ENCODE peak calls at places on chromosomes 4 and X, in seven cellular contexts. M is mesothelial cell of epicardium, Q is AG04450, V is BJ, C is colonic mucosa, E is GM13977, F is epithelial cell of esophagus. R is an unnamed sample.

GRCh38 chrX:19789782-19790181 is 97.6 kb downstream of the SH3KBP1 start:
- DNase-seq in M (no peak), Q (no peak), V (no peak), C (no peak), E (no peak), F (no peak), R (no peak)

GRCh38 chr4:104465620-104466019 is 29.1 kb downstream of the CXXC4 start:
- DNase-seq in M (no peak), Q (no peak), V (no peak), C (no peak), E (no peak), F (no peak), R (no peak)

GRCh38 chrX:130741584-130741983 is 161.4 kb downstream of the ENOX2 start:
- DNase-seq in M (no peak), Q (no peak), V (no peak), C (no peak), E (no peak), F (no peak), R (no peak)

GRCh38 chrX:23503835-23504539 is 163.3 kb upstream of the PRDX4 start:
- DNase-seq in M (no peak), Q (peak), V (peak), C (peak), E (no peak), F (peak), R (no peak)

GRCh38 chr4:37995981-37996770 is 36.0 kb downstream of the PTTG2 start:
- DNase-seq in M (no peak), Q (no peak), V (no peak), C (no peak), E (no peak), F (no peak), R (no peak)

GRCh38 chr4:83662204-83662603 is 126.3 kb downstream of the GPAT3 start:
- DNase-seq in M (no peak), Q (no peak), V (no peak), C (no peak), E (no peak), F (no peak), R (no peak)

GRCh38 chr4:35918491-35918977 is 325.8 kb downstream of the ARAP2 start:
- DNase-seq in M (no peak), Q (no peak), V (no peak), C (no peak), E (no peak), F (no peak), R (no peak)

GRCh38 chrX:15310117-15310516 is 5.3 kb downstream of the ASB11 start:
- DNase-seq in M (no peak), Q (no peak), V (no peak), C (no peak), E (no peak), F (peak), R (no peak)

GRCh38 chr4:170979736-170980135 is 833.5 kb upstream of the GALNTL6 start:
- DNase-seq in M (no peak), Q (no peak), V (no peak), C (no peak), E (no peak), F (no peak), R (no peak)

GRCh38 chr4:71240094-71240493 is 98.7 kb upstream of the SLC4A4 start:
- DNase-seq in M (no peak), Q (no peak), V (no peak), C (no peak), E (no peak), F (no peak), R (no peak)

GRCh38 chr4:2103843-2104547 is 44.9 kb downstream of the NAT8L start:
- DNase-seq in M (no peak), Q (no peak), V (no peak), C (no peak), E (no peak), F (no peak), R (no peak)

GRCh38 chr4:153931804-153932203 is 142.9 kb upstream of the SFRP2 start:
- DNase-seq in M (no peak), Q (no peak), V (peak), C (no peak), E (no peak), F (peak), R (no peak)

GRCh38 chr4:53688186-53688790 is 97.0 kb upstream of the LNX1 start:
- DNase-seq in M (no peak), Q (peak), V (peak), C (no peak), E (peak), F (peak), R (no peak)

GRCh38 chrX:153397256-153397960 is 3.7 kb downstream of the PNMA6E start:
- DNase-seq in M (no peak), Q (no peak), V (no peak), C (no peak), E (no peak), F (no peak), R (no peak)

GRCh38 chrX:84876876-84877275 is 126.8 kb upstream of the APOOL start:
- DNase-seq in M (no peak), Q (no peak), V (no peak), C (no peak), E (no peak), F (no peak), R (no peak)

GRCh38 chr4:170990989-170991589 is 822.1 kb upstream of the GALNTL6 start:
- DNase-seq in M (no peak), Q (no peak), V (no peak), C (no peak), E (peak), F (peak), R (no peak)

GRCh38 chrX:46325312-46325877 is 219.8 kb downstream of the ZNF674 start:
- DNase-seq in M (no peak), Q (peak), V (no peak), C (no peak), E (no peak), F (peak), R (no peak)

GRCh38 chr4:749771-750666 is 44.4 kb downstream of the PCGF3 start:
- DNase-seq in M (no peak), Q (no peak), V (no peak), C (no peak), E (no peak), F (no peak), R (no peak)

GRCh38 chr4:6198278-6198677 is 2.1 kb downstream of the JAKMIP1 start:
- DNase-seq in M (no peak), Q (no peak), V (no peak), C (no peak), E (no peak), F (no peak), R (no peak)

GRCh38 chr4:3317011-3317655 is 24.3 kb downstream of the RGS12 start:
- DNase-seq in M (no peak), Q (no peak), V (no peak), C (peak), E (no peak), F (no peak), R (no peak)

GRCh38 chr4:44425614-44426208 is 22.9 kb downstream of the KCTD8 start:
- DNase-seq in M (no peak), Q (no peak), V (no peak), C (no peak), E (no peak), F (peak), R (no peak)

GRCh38 chr4:119039779-119040178 is 95.9 kb upstream of the MYOZ2 start:
- DNase-seq in M (no peak), Q (no peak), V (no peak), C (no peak), E (no peak), F (peak), R (no peak)
- TF ChIP-seq CTCF in M (no peak), Q (peak), V (peak), C (no peak), E (no peak), F (peak), R (no peak)

DNA sequence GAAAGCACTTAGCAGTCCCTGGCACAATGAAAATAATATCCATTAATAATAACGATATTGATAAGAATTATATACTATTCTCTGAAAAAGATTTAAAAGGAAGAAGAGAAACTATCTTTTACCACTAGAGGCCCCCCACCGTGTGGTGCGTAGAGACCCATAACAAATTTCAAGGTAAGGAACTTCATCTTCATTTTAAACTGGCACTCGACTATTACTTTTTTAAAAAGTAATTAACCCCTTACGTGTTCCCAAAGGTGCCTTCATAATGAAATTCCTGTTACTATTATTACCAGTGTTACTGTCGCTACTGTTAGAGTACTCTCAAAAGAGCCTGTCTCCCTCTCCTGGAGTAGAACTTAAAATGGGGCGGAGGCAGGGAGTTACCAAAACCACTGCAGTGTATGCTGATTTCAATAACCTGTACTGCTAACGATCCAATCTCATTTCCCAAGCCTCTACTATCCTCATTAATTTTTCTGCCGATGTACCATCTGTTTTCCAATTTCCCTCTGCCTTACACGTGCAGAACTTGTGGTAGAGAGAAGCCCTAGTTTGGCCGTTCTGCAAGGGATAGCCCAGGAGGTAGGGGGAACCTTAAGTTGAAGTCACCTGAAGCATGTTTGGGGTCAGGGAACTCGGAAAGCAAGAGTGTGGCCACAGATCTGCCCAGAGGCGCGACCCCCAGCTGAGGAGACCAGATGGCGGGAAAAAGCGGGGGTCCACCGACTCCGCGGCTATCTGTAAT is 813 bp upstream of the STK26 start:
- DNase-seq in M (no peak), Q (no peak), V (no peak), C (peak), E (peak), F (peak), R (no peak)
- TF ChIP-seq CTCF in M (no peak), Q (peak), V (no peak), C (no peak), E (peak), F (peak), R (no peak)

GRCh38 chr4:85005865-85006377 is 39.4 kb upstream of the WDFY3 start:
- DNase-seq in M (no peak), Q (peak), V (peak), C (no peak), E (no peak), F (peak), R (no peak)

GRCh38 chr4:84995386-84995785 is 28.9 kb upstream of the WDFY3 start:
- DNase-seq in M (no peak), Q (no peak), V (no peak), C (no peak), E (no peak), F (no peak), R (no peak)

GRCh38 chr4:85000343-85000742 is 33.9 kb upstream of the WDFY3 start:
- DNase-seq in M (no peak), Q (no peak), V (no peak), C (no peak), E (no peak), F (no peak), R (no peak)
- TF ChIP-seq CTCF in M (no peak), Q (no peak), V (no peak), C (no peak), E (no peak), F (no peak), R (no peak)

DNA sequence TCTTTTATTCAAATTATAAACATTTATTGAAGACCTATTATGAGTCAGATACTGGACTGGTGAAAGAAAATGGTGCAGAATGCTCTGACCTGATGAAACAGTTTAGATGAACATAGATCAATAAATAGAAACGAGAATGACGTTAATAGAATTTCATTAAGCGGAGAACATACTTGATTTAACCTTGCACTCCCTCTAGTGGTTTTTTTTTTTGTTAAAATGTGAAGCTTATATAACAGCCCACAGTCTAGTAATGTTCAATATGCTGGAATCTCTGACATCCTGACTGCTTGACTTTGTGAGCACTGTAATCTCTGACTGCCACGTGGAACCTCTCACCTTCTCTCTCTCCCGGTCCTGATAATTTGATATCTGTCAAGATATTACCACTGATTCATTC is 32.3 kb downstream of the HDAC8 start:
- DNase-seq in M (no peak), Q (peak), V (peak), C (no peak), E (no peak), F (peak), R (no peak)
- TF ChIP-seq CTCF in M (peak), Q (peak), V (peak), C (no peak), E (peak), F (no peak), R (no peak)

GRCh38 chr4:39638358-39639239 is at the start of gene SMIM14:
- DNase-seq in M (peak), Q (peak), V (peak), C (peak), E (peak), F (peak), R (peak)
- TF ChIP-seq CTCF in M (no peak), Q (no peak), V (no peak), C (no peak), E (no peak), F (no peak), R (no peak)